ENCODE peak calls at places on chromosomes 2 and 18, in five cellular contexts. D is omental fat pad, E is EL, H is AG09309, S is Right ventricle myocardium inferior. M is an unnamed sample.

GRCh38 chr2:84556190-84556589 is 39.9 kb downstream of the DNAH6 start:
- DNase-seq in D (no peak), E (no peak), H (no peak), S (no peak), M (no peak)

GRCh38 chr18:25831226-25831828 is 259.1 kb downstream of the SS18 start:
- DNase-seq in D (no peak), E (peak), H (no peak), S (no peak), M (no peak)

GRCh38 chr2:166032361-166032760 is 78.8 kb upstream of the TTC21B start:
- DNase-seq in D (no peak), E (no peak), H (no peak), S (no peak), M (no peak)

GRCh38 chr2:128322651-128323491 is 4.2 kb upstream of the HS6ST1 start:
- DNase-seq in D (no peak), E (no peak), H (no peak), S (peak), M (no peak)

GRCh38 chr18:44679912-44680270 is 797 bp upstream of the SETBP1 start:
- DNase-seq in D (no peak), E (peak), H (no peak), S (peak), M (peak)

GRCh38 chr18:59006461-59007067 is 133.1 kb upstream of the SEC11C start:
- DNase-seq in D (no peak), E (peak), H (no peak), S (no peak), M (peak)

GRCh38 chr2:217953531-217953932 is 49.3 kb downstream of the TNS1 start:
- DNase-seq in D (no peak), E (no peak), H (no peak), S (no peak), M (no peak)

GRCh38 chr2:189285962-189286648 is 106.5 kb upstream of the COL5A2 start:
- DNase-seq in D (no peak), E (peak), H (peak), S (no peak), M (peak)

GRCh38 chr2:233044974-233045535 is 12.6 kb downstream of the NEU2 start:
- DNase-seq in D (no peak), E (no peak), H (no peak), S (no peak), M (no peak)

GRCh38 chr2:234620018-234620417 is 123.1 kb upstream of the ARL4C start:
- DNase-seq in D (no peak), E (no peak), H (no peak), S (no peak), M (no peak)

GRCh38 chr2:208280933-208281332 is 14.9 kb downstream of the PIKFYVE start:
- DNase-seq in D (no peak), E (peak), H (no peak), S (no peak), M (peak)

GRCh38 chr2:39875914-39876267 is 96.8 kb upstream of the THUMPD2 start:
- DNase-seq in D (no peak), E (no peak), H (no peak), S (no peak), M (no peak)

GRCh38 chr2:10876963-10877362 is 34.8 kb upstream of the KCNF1 start:
- DNase-seq in D (no peak), E (no peak), H (no peak), S (no peak), M (no peak)

GRCh38 chr2:128524183-128524582 is 205.5 kb upstream of the HS6ST1 start:
- DNase-seq in D (no peak), E (no peak), H (no peak), S (no peak), M (no peak)

GRCh38 chr2:172431428-172431827 is 4.0 kb downstream of the ITGA6 start:
- DNase-seq in D (no peak), E (no peak), H (no peak), S (no peak), M (no peak)

GRCh38 chr2:135121016-135121657 is 69.0 kb downstream of the RAB3GAP1 start:
- DNase-seq in D (no peak), E (no peak), H (no peak), S (no peak), M (no peak)

GRCh38 chr2:202377308-202377736 is 1.2 kb downstream of the BMPR2 start:
- DNase-seq in D (no peak), E (peak), H (no peak), S (peak), M (peak)

M was measured in GM03348.